ENCODE peak calls at places on chromosomes 1 and 21, in five cellular contexts. L is heart left ventricle, O is IMR-90, I is mucosa of descending colon, X is endothelial cell of umbilical vein. B is an unnamed sample. For H3K4me1 and H3K9me3, the result is how much of the 10 kb centered on the place peaks cover.

GRCh38 chr1:208985231-208985630 is 598.3 kb upstream of the CAMK1G start:
- DNase-seq in L (peak), O (no peak), I (no peak), X (peak), B (no peak)

GRCh38 chr21:35367558-35367957 is 318.5 kb upstream of the RUNX1 start:
- DNase-seq in L (no peak), O (no peak), I (peak), X (no peak), B (no peak)

GRCh38 chr1:221711642-221712041 is 30.2 kb downstream of the DUSP10 start:
- DNase-seq in L (no peak), O (no peak), I (no peak), X (no peak), B (no peak)

GRCh38 chr21:45913416-45913765 is 68.2 kb upstream of the COL6A1 start:
- DNase-seq in L (no peak), O (no peak), I (no peak), X (no peak), B (no peak)

GRCh38 chr1:57576750-57577149 is 152.9 kb upstream of the DAB1 start:
- DNase-seq in L (no peak), O (no peak), I (no peak), X (no peak), B (peak)

GRCh38 chr1:107936498-107937481 is 28.2 kb downstream of the VAV3 start:
- DNase-seq in L (peak), O (peak), I (peak), X (peak), B (no peak)

GRCh38 chr1:25889470-25889869 is 14.0 kb upstream of the PAQR7 start:
- DNase-seq in L (no peak), O (peak), I (no peak), X (no peak), B (no peak)

GRCh38 chr1:220954321-220954720 is 75.1 kb downstream of the HLX start:
- DNase-seq in L (no peak), O (no peak), I (no peak), X (no peak), B (no peak)

GRCh38 chr1:26353976-26354820 is at the start of gene CRYBG2:
- DNase-seq in L (no peak), O (no peak), I (peak), X (no peak), B (peak)

GRCh38 chr1:67717876-67718275 is 32.9 kb downstream of the GADD45A start:
- DNase-seq in L (no peak), O (peak), I (peak), X (no peak), B (no peak)

GRCh38 chr1:220925707-220926106 is 46.5 kb downstream of the HLX start:
- DNase-seq in L (no peak), O (no peak), I (no peak), X (no peak), B (no peak)

GRCh38 chr1:154466136-154466665 is 35.8 kb upstream of the TDRD10 start:
- DNase-seq in L (no peak), O (no peak), I (no peak), X (no peak), B (no peak)

GRCh38 chr21:26934383-26934782 is 32.5 kb downstream of the ADAMTS5 start:
- DNase-seq in L (no peak), O (no peak), I (no peak), X (no peak), B (no peak)

GRCh38 chr1:19799233-19799876 is 361 bp downstream of the TMCO4 start:
- DNase-seq in L (peak), O (peak), I (peak), X (peak), B (peak)

GRCh38 chr21:30674312-30674711 is 31.6 kb downstream of the KRTAP20-3 start:
- DNase-seq in L (no peak), O (no peak), I (no peak), X (no peak), B (no peak)

GRCh38 chr1:201537966-201538617 is 835 bp upstream of the NAV1 start:
- DNase-seq in L (no peak), O (no peak), I (no peak), X (peak), B (no peak)

GRCh38 chr21:35924714-35925301 is 135.5 kb downstream of the SETD4 start:
- DNase-seq in L (no peak), O (peak), I (no peak), X (peak), B (no peak)

GRCh38 chr1:5142389-5142788 is 488.0 kb downstream of the AJAP1 start:
- DNase-seq in L (no peak), O (no peak), I (no peak), X (no peak), B (no peak)

GRCh38 chr1:47183308-47184089 is 6.3 kb downstream of the PDZK1IP1 start:
- DNase-seq in L (no peak), O (no peak), I (no peak), X (no peak), B (no peak)

GRCh38 chr1:52127181-52128175 is 14.4 kb upstream of the ZFYVE9 start:
- DNase-seq in L (peak), O (peak), I (peak), X (peak), B (peak)

GRCh38 chr21:39321424-39321823 is 8.0 kb upstream of the BRWD1 start:
- DNase-seq in L (no peak), O (peak), I (no peak), X (no peak), B (peak)

GRCh38 chr1:205542367-205542766 is 37.9 kb downstream of the CDK18 start:
- DNase-seq in L (no peak), O (no peak), I (no peak), X (peak), B (peak)

GRCh38 chr1:175555266-175555665 is 188.1 kb downstream of the TNR start:
- DNase-seq in L (no peak), O (no peak), I (no peak), X (peak), B (no peak)

GRCh38 chr1:36609241-36610027 is 126.7 kb upstream of the CSF3R start:
- DNase-seq in L (no peak), O (peak), I (peak), X (peak), B (peak)

GRCh38 chr1:232435746-232436145 is 194.2 kb downstream of the SIPA1L2 start:
- DNase-seq in L (no peak), O (peak), I (no peak), X (peak), B (no peak)

GRCh38 chr1:202029171-202029665 is 18.8 kb downstream of the ELF3 start:
- DNase-seq in L (no peak), O (peak), I (no peak), X (peak), B (no peak)

GRCh38 chr1:107877092-107877491 is 87.9 kb downstream of the VAV3 start:
- DNase-seq in L (no peak), O (peak), I (no peak), X (no peak), B (no peak)

GRCh38 chr21:44872568-44873355 is 728 bp downstream of the PTTG1IP start:
- DNase-seq in L (peak), O (peak), I (peak), X (peak), B (no peak)

GRCh38 chr1:15639262-15639661 is 22.0 kb downstream of the DDI2 start:
- DNase-seq in L (no peak), O (no peak), I (no peak), X (no peak), B (no peak)

GRCh38 chr1:242011879-242012674 is 13.2 kb upstream of the MAP1LC3C start:
- DNase-seq in L (no peak), O (peak), I (no peak), X (no peak), B (no peak)

DNA sequence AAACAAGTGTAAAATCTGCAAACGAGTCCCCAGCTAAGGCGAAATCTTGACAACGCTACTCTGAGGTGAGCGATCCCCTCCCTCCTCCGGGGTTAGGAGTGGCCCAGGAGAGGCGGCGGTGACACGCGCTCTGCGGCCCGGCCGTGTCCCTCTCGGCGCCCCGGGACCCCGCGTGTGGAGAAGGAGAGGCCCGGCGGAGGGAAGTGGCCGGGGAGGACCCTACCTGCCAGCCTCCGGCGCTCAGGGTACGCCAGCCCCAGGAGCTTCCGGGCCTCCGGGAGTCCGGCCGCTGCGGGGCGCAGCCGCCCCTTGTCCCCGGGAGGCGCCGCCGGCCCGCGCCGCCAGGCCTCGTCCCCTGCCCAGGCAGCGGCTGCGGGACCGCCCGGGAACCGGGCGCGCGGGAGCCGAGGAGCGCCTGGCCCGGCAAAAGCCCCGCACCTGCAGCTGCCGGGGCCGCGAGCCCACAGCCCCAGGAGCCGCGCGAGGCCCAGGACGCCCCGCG is 543 bp downstream of the ABCB10 start:
- DNase-seq in L (peak), O (no peak), I (peak), X (peak), B (peak)
- H3K4me1 ChIP-seq in L (under half), O (under half), I (under half), X (under half), B (under half)

GRCh38 chr1:247102381-247102780 is 1.8 kb downstream of the ZNF669 start:
- DNase-seq in L (no peak), O (peak), I (no peak), X (no peak), B (no peak)

GRCh38 chr1:247100676-247101279 is 3.4 kb downstream of the ZNF669 start:
- DNase-seq in L (no peak), O (no peak), I (no peak), X (no peak), B (no peak)

GRCh38 chr1:247096112-247096511 is 8.0 kb downstream of the ZNF669 start:
- DNase-seq in L (no peak), O (no peak), I (no peak), X (no peak), B (no peak)

GRCh38 chr1:247096544-247096943 is 7.6 kb downstream of the ZNF669 start:
- DNase-seq in L (no peak), O (no peak), I (no peak), X (no peak), B (no peak)

GRCh38 chr1:247096958-247097357 is 7.2 kb downstream of the ZNF669 start:
- DNase-seq in L (no peak), O (no peak), I (no peak), X (no peak), B (no peak)
- H3K9me3 ChIP-seq in L (under half), O (under half), I (under half), X (under half), B (under half)

DNA sequence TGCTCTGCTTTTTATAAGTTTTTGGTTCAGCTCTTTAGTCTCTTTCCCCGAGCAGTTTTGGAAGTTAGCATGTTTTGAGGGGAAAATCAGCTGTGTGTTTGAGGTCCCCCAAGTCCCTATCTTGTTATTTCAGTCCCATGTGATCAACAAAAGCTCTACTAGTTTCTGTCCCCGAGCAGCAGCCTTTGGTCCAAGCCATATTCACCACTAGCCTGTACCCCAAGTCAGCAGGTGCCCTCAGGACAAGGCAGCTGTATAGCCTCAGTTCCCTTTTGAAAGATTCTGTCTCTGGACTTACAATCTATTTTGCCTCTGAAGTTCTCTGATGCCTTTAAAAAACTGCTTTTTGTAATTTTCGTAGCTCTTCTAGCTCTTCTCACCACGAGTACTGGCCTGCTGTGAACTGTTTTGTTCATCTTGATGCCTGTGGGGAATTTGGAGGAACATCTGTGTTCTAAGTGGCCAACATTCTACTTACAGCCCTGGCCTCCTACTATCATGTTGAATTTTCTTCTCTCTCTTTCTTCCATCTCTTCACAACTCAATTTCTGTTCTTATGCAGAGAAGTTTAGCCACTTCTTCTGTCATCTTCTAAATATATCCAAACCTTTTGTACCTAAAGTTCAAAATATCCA is 16.7 kb downstream of the UAP1 start:
- DNase-seq in L (no peak), O (no peak), I (no peak), X (no peak), B (no peak)
- TF ChIP-seq CTCF in L (no peak), O (no peak), I (no peak), X (no peak), B (no peak)

DNA sequence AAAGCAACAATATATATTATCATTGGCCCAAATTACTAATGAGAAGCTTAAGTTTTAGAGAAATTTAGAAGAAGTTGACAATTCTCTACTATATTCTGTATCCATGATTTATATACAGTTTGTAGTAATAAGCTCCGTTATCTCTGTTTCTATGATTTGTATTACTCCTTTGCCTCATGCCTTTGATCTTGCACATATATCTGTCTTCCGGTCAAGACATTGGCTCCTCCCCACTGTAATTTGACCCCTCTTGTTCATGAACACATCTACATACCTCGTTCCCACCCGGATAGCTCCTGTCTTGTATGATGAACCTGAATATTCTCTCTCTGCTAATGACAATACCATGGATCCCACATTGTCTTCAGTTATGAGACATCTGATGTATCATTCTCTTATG is 581.0 kb upstream of the RGS18 start:
- DNase-seq in L (no peak), O (no peak), I (no peak), X (no peak), B (no peak)
- H3K4me1 ChIP-seq in L (under half), O (under half), I (under half), X (under half), B (under half)

GRCh38 chr1:41169066-41169798 is 72.9 kb downstream of the SCMH1 start:
- DNase-seq in L (no peak), O (no peak), I (no peak), X (no peak), B (no peak)
- H3K9me3 ChIP-seq in L (under half), O (under half), I (under half), X (under half), B (under half)

GRCh38 chr1:115330480-115331013 is 7.5 kb downstream of the NGF start:
- DNase-seq in L (no peak), O (peak), I (no peak), X (no peak), B (no peak)
- TF ChIP-seq CTCF in L (no peak), O (peak), I (no peak), X (no peak), B (no peak)

GRCh38 chr1:160423966-160424365 is 23.6 kb downstream of the VANGL2 start:
- DNase-seq in L (no peak), O (no peak), I (no peak), X (no peak), B (no peak)
- H3K4me1 ChIP-seq in L (under half), O (under half), I (under half), X (under half), B (under half)

GRCh38 chr21:24693779-24694178 is 913.5 kb downstream of the MRPL39 start:
- DNase-seq in L (no peak), O (no peak), I (no peak), X (no peak), B (no peak)
- H3K9me3 ChIP-seq in L (under half), O (under half), I (under half), X (under half), B (under half)

DNA sequence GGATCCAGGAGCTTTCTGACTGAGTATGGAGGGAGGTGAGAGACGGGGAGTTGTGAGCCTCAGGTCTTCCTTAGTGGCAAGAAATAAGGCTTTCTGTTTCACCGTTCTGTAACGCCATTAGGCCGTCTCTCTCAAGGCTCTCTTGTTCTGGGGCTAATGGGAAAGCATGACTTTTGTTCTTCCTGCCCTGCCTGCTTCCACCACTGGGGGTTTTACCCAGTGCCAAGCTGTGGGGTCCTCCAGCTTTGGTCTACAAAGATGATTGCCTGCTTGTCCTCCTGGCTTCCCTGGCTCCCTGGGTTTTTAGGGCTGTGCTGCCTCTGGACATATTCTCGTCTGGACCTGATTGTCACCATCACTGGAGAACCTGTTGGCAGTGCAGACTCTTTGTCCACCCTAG is 74.8 kb upstream of the TINAGL1 start:
- DNase-seq in L (no peak), O (no peak), I (no peak), X (no peak), B (no peak)
- TF ChIP-seq CTCF in L (no peak), O (no peak), I (no peak), X (no peak), B (no peak)

GRCh38 chr21:33444499-33444898 is 35.3 kb downstream of the TMEM50B start:
- DNase-seq in L (no peak), O (no peak), I (no peak), X (no peak), B (no peak)

GRCh38 chr21:33451634-33452071 is 28.1 kb downstream of the TMEM50B start:
- DNase-seq in L (no peak), O (peak), I (no peak), X (no peak), B (peak)

GRCh38 chr21:33452362-33452761 is 27.4 kb downstream of the TMEM50B start:
- DNase-seq in L (no peak), O (no peak), I (no peak), X (no peak), B (no peak)

DNA sequence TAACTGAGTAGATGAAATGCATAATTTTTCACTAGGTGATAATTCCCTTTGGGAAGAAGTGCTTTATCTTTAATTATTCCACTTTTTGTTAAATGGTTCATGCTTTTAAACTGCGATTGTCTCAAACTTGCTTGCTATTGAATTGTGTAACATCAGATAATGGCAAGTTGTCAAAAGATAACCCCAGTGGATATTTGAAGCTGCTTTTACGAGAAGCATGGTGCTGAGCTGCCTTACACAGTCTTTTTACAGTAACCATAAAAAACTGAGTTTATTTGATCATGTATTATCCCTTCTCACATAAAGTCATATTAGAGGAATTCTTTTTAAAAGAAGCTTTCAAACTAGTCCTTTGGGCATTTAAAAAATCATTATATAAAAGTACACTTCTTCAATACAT is 30.1 kb downstream of the TMEM50B start:
- DNase-seq in L (no peak), O (no peak), I (no peak), X (no peak), B (no peak)
- H3K4me1 ChIP-seq in L (under half), O (under half), I (under half), X (under half), B (under half)